ENCODE peak calls at places on chromosomes 7 and 10, in five cellular contexts. X is testis, W is heart left ventricle, Z is brain microvascular endothelial cell, F is DND-41. H is an unnamed sample.

GRCh38 chr7:33392143-33392542 is 262.8 kb downstream of the BBS9 start:
- DNase-seq in F (no peak), Z (no peak), X (no peak), W (no peak), H (no peak)

GRCh38 chr10:94591461-94592205 is 46.0 kb downstream of the HELLS start:
- DNase-seq in X (no peak), W (no peak), Z (no peak), F (no peak), H (no peak)

GRCh38 chr7:46603780-46604725 is 683.0 kb upstream of the IGFBP3 start:
- DNase-seq in F (no peak), Z (peak; percentile 91), W (peak; percentile 82), X (peak; percentile 90), H (peak; percentile 94)

GRCh38 chr10:42990016-42990720 is 86.7 kb upstream of the RET start:
- DNase-seq in W (no peak), F (peak; percentile 27), X (no peak), Z (no peak), H (no peak)

GRCh38 chr7:107960306-107960705 is 42.7 kb downstream of the LAMB1 start:
- DNase-seq in Z (no peak), F (no peak), W (no peak), X (no peak), H (no peak)

GRCh38 chr10:24912214-24912613 is 40.2 kb downstream of the PRTFDC1 start:
- DNase-seq in F (no peak), X (no peak), W (no peak), Z (peak; percentile 54), H (no peak)

GRCh38 chr10:60376953-60377352 is 12.7 kb downstream of the ANK3 start:
- DNase-seq in X (no peak), F (no peak), W (no peak), Z (no peak), H (no peak)

GRCh38 chr10:11909618-11910017 is 86.5 kb downstream of the PROSER2 start:
- DNase-seq in X (no peak), W (no peak), Z (no peak), F (no peak), H (no peak)

GRCh38 chr10:83603708-83604107 is 535.6 kb upstream of the GHITM start:
- DNase-seq in Z (peak; percentile 2), W (no peak), F (no peak), X (no peak), H (no peak)

GRCh38 chr7:132400667-132401142 is 175.6 kb downstream of the PLXNA4 start:
- DNase-seq in X (peak; percentile 57), W (no peak), Z (no peak), F (no peak), H (no peak)

GRCh38 chr7:101159696-101160674 is 5.4 kb downstream of the VGF start:
- DNase-seq in X (no peak), Z (no peak), F (no peak), W (no peak), H (peak; percentile 52)

GRCh38 chr7:84123903-84124573 is 70.6 kb downstream of the SEMA3A start:
- DNase-seq in X (no peak), W (no peak), F (no peak), Z (peak; percentile 82), H (no peak)
- H3K4me3 ChIP-seq in X (no peak overlapping the region), W (no peak overlapping the region), F (no peak overlapping the region), Z (peak overlapping the region; percentile 26), H (no peak overlapping the region)

GRCh38 chr10:3203198-3203597 is 30.6 kb upstream of the PITRM1 start:
- DNase-seq in F (no peak), W (no peak), X (no peak), Z (no peak), H (no peak)

GRCh38 chr10:3199488-3199887 is 26.9 kb upstream of the PITRM1 start:
- DNase-seq in W (no peak), X (no peak), F (no peak), Z (no peak), H (no peak)

GRCh38 chr10:3206516-3207157 is 34.1 kb upstream of the PITRM1 start:
- DNase-seq in Z (no peak), X (no peak), F (no peak), W (no peak), H (no peak)

GRCh38 chr10:3207351-3207750 is 34.8 kb upstream of the PITRM1 start:
- DNase-seq in X (no peak), F (no peak), W (no peak), Z (no peak), H (no peak)

GRCh38 chr10:3203972-3204371 is 31.4 kb upstream of the PITRM1 start:
- DNase-seq in Z (no peak), W (no peak), F (no peak), X (no peak), H (no peak)
- H3K4me3 ChIP-seq in Z (no peak overlapping the region), W (no peak overlapping the region), F (no peak overlapping the region), X (no peak overlapping the region), H (no peak overlapping the region)

DNA sequence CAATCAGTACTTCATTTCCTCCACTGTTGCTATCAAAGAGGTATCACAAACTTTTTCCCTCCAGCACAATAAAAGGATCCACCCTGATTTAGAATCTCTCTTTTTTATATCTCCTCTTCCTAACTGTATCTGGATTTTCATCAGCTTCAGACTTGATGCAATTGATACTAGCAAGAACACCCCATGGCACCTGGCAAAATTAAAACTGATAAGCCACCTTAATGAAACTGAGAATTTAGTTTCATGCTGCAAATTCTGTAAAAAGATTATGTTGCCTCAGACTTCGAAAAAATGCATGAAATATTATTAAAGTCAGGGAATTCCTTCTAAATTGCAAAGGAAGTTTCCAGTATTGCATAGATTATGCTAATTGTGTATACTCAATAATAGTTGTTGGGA is 277.0 kb downstream of the HDAC9 start:
- DNase-seq in Z (no peak), X (no peak), W (no peak), F (no peak), H (no peak)
- H3K4me3 ChIP-seq in Z (no peak overlapping the region), X (no peak overlapping the region), W (no peak overlapping the region), F (no peak overlapping the region), H (no peak overlapping the region)

GRCh38 chr10:51747211-51747610 is 47.8 kb upstream of the CSTF2T start:
- DNase-seq in F (no peak), X (no peak), W (no peak), Z (no peak), H (no peak)

GRCh38 chr10:51748959-51749358 is 49.6 kb upstream of the CSTF2T start:
- DNase-seq in F (no peak), W (no peak), X (no peak), Z (no peak), H (no peak)

GRCh38 chr10:51744235-51744634 is 44.8 kb upstream of the CSTF2T start:
- DNase-seq in F (no peak), W (no peak), X (no peak), Z (no peak), H (no peak)

GRCh38 chr10:51743146-51743545 is 43.8 kb upstream of the CSTF2T start:
- DNase-seq in W (no peak), X (no peak), Z (no peak), F (peak; percentile 47), H (no peak)
- H3K4me3 ChIP-seq in W (no peak overlapping the region), X (no peak overlapping the region), Z (no peak overlapping the region), F (no peak overlapping the region), H (no peak overlapping the region)

H was measured in right cardiac atrium.